ENCODE peak calls at places on chromosomes 2 and 18, in six cellular contexts. K is H9, W is mesendoderm, Z is H1, O is neuronal stem cell, P is mesenchymal stem cell. Y is an unnamed sample.

GRCh38 chr18:51857989-51858388 is 482.0 kb upstream of the DCC start:
- DNase-seq in K (no peak), W (no peak), Z (no peak), O (no peak), P (no peak), Y (no peak)

GRCh38 chr2:222322241-222322640 is 23.4 kb upstream of the PAX3 start:
- DNase-seq in K (no peak), W (no peak), Z (no peak), O (no peak), P (no peak), Y (no peak)

GRCh38 chr18:49844903-49845302 is 31.6 kb upstream of the ACAA2 start:
- DNase-seq in K (no peak), W (no peak), Z (no peak), O (no peak), P (no peak), Y (no peak)

GRCh38 chr2:145753209-145753608 is 1233.3 kb upstream of the ZEB2 start:
- DNase-seq in K (no peak), W (no peak), Z (no peak), O (peak), P (no peak), Y (no peak)

GRCh38 chr2:219344756-219345458 is 12.4 kb upstream of the RESP18 start:
- DNase-seq in K (no peak), W (no peak), Z (no peak), O (no peak), P (peak), Y (peak)

GRCh38 chr2:479505-480161 is 191.7 kb upstream of the ALKAL2 start:
- DNase-seq in K (no peak), W (no peak), Z (no peak), O (no peak), P (no peak), Y (no peak)

GRCh38 chr18:8386981-8387380 is 222.3 kb upstream of the RAB12 start:
- DNase-seq in K (no peak), W (no peak), Z (no peak), O (no peak), P (no peak), Y (no peak)

GRCh38 chr2:64485961-64486360 is 32.0 kb downstream of the LGALSL start:
- DNase-seq in K (no peak), W (no peak), Z (no peak), O (no peak), P (peak), Y (no peak)

GRCh38 chr18:5137261-5137660 is 59.8 kb downstream of the AKAIN1 start:
- DNase-seq in K (no peak), W (no peak), Z (no peak), O (no peak), P (no peak), Y (no peak)

DNA sequence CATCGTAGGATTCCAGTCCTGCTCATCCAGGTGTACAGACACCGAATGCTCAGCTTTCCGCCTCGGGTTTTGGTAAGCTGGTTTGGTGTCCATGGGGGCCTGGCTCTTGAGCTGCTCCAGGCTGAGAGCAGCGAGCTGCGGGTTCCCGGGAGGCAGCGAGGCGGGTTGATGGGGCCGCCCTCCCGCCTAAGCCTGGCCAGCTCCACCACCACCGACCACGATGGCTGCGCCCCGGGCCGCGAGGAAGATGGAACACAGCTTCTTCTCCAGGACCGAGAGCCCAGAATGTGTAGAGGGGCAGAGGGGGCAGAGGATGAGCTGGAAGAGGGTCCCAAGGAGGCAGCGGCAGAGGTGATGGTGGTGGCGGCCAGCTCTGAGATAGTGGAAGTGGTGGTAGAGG is 64.1 kb downstream of the AKAIN1 start:
- DNase-seq in K (no peak), W (no peak), Z (no peak), O (no peak), P (no peak), Y (no peak)
- H2BK15ac ChIP-seq in K (no peak), W (no peak), Z (no peak), O (no peak), P (no peak), Y (no peak)

GRCh38 chr18:56650944-56651770 is at the start of gene WDR7:
- DNase-seq in K (peak), W (peak), Z (peak), O (peak), P (peak), Y (peak)
- H4K8ac ChIP-seq in K (no peak), W (no peak), Z (no peak), O (no peak), P (peak), Y (peak)

GRCh38 chr18:69064063-69064462 is 266.2 kb downstream of the CCDC102B start:
- DNase-seq in K (no peak), W (no peak), Z (no peak), O (no peak), P (no peak), Y (no peak)
- H2BK15ac ChIP-seq in K (no peak), W (no peak), Z (no peak), O (no peak), P (no peak), Y (no peak)

GRCh38 chr18:21315741-21316187 is 73.7 kb downstream of the GREB1L start:
- DNase-seq in K (peak), W (peak), Z (peak), O (no peak), P (no peak), Y (no peak)
- H4K8ac ChIP-seq in K (no peak), W (no peak), Z (no peak), O (no peak), P (no peak), Y (no peak)

GRCh38 chr2:158740127-158740526 is 55.0 kb upstream of the DAPL1 start:
- DNase-seq in K (no peak), W (no peak), Z (no peak), O (no peak), P (peak), Y (peak)
- H2BK15ac ChIP-seq in K (no peak), W (no peak), Z (no peak), O (no peak), P (no peak), Y (no peak)

GRCh38 chr2:157876066-157876770 is at the start of gene ACVR1:
- DNase-seq in K (peak), W (peak), Z (peak), O (peak), P (peak), Y (peak)
- H4K8ac ChIP-seq in K (no peak), W (peak), Z (peak), O (no peak), P (peak), Y (peak)

DNA sequence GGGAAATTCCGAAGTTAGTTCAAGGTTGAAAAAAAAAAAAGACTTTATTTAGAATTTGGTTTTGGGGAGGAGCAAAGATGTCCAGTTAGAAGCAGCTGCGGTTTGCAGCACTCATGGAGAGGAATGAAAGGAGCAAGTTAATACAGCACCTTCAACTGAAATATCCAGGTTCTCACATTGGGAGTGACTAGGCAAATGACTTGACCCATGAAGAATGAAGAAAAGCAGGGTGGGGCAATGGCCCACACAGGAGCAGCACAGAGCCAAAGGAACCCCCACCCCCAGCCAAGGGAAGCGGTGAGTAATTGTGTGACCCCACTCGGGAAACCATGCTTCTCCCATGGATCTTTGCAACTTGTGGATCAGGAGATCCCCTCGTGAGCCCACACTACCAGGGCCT is 32.8 kb downstream of the ZNF892 start:
- DNase-seq in K (no peak), W (no peak), Z (no peak), O (no peak), P (no peak), Y (no peak)
- H2BK15ac ChIP-seq in K (no peak), W (no peak), Z (no peak), O (no peak), P (no peak), Y (no peak)

GRCh38 chr2:218323526-218324472 is 31.5 kb upstream of the TMBIM1 start:
- DNase-seq in K (peak), W (peak), Z (peak), O (peak), P (peak), Y (peak)
- H4K8ac ChIP-seq in K (no peak), W (no peak), Z (no peak), O (no peak), P (peak), Y (peak)

Y was measured in IMR-90.